ENCODE peak calls at places on chromosomes 12 and 14, in six cellular contexts. X is GM23248; R is CD8-positive, alpha-beta T cell; Y is A673; K is lower lobe of right lung; Z is heart left ventricle. M is an unnamed sample. For H3K36me3, the result is how much of the 10 kb centered on the place peaks cover.

GRCh38 chr12:20058068-20058467 is 310.3 kb upstream of the PDE3A start:
- DNase-seq in X (no peak), R (no peak), Y (no peak), K (no peak), Z (no peak), M (no peak)

GRCh38 chr14:52049721-52050588 is 18.9 kb downstream of the NID2 start:
- DNase-seq in X (no peak), R (no peak), Y (no peak), K (no peak), Z (no peak), M (no peak)

GRCh38 chr12:69600804-69601203 is 9.9 kb downstream of the LRRC10 start:
- DNase-seq in X (no peak), R (no peak), Y (no peak), K (no peak), Z (no peak), M (no peak)

GRCh38 chr14:85572845-85573244 is 42.9 kb downstream of the FLRT2 start:
- DNase-seq in X (peak), R (no peak), Y (peak), K (no peak), Z (no peak), M (no peak)

GRCh38 chr14:79514700-79515099 is 696.6 kb downstream of the DIO2 start:
- DNase-seq in X (peak), R (no peak), Y (no peak), K (no peak), Z (no peak), M (no peak)

GRCh38 chr12:30437616-30438015 is 258.1 kb downstream of the IPO8 start:
- DNase-seq in X (no peak), R (no peak), Y (no peak), K (no peak), Z (no peak), M (no peak)

GRCh38 chr14:44895716-44896115 is 66.0 kb downstream of the KLHL28 start:
- DNase-seq in X (peak), R (no peak), Y (no peak), K (no peak), Z (no peak), M (no peak)

GRCh38 chr12:53078425-53079225 is 565 bp downstream of the SPRYD3 start:
- DNase-seq in X (peak), R (peak), Y (peak), K (no peak), Z (no peak), M (no peak)

GRCh38 chr14:91105673-91106072 is 8.2 kb upstream of the DGLUCY start:
- DNase-seq in X (no peak), R (no peak), Y (no peak), K (no peak), Z (no peak), M (no peak)

GRCh38 chr12:95217377-95218163 is at the start of the genes FGD6 and VEZT:
- DNase-seq in X (peak), R (peak), Y (peak), K (peak), Z (peak), M (peak)

GRCh38 chr14:52351191-52351560 is 37.1 kb downstream of the PTGER2 start:
- DNase-seq in X (peak), R (no peak), Y (no peak), K (no peak), Z (no peak), M (no peak)

GRCh38 chr12:62131153-62131552 is 129.1 kb upstream of the USP15 start:
- DNase-seq in X (no peak), R (no peak), Y (no peak), K (peak), Z (no peak), M (no peak)

GRCh38 chr12:39605996-39606395 is 13.6 kb downstream of the ABCD2 start:
- DNase-seq in X (no peak), R (no peak), Y (no peak), K (no peak), Z (no peak), M (no peak)

GRCh38 chr12:108822458-108823205 is 34.8 kb downstream of the SSH1 start:
- DNase-seq in X (no peak), R (no peak), Y (no peak), K (no peak), Z (no peak), M (no peak)

GRCh38 chr12:127230843-127231260 is 1036.1 kb upstream of the TMEM132C start:
- DNase-seq in X (peak), R (no peak), Y (peak), K (no peak), Z (no peak), M (no peak)

GRCh38 chr14:74954232-74954946 is 1.0 kb downstream of the PGF start:
- DNase-seq in X (no peak), R (no peak), Y (peak), K (no peak), Z (no peak), M (peak)
- H3K4me3 ChIP-seq in X (no peak), R (no peak), Y (peak), K (peak), Z (peak), M (no peak)

DNA sequence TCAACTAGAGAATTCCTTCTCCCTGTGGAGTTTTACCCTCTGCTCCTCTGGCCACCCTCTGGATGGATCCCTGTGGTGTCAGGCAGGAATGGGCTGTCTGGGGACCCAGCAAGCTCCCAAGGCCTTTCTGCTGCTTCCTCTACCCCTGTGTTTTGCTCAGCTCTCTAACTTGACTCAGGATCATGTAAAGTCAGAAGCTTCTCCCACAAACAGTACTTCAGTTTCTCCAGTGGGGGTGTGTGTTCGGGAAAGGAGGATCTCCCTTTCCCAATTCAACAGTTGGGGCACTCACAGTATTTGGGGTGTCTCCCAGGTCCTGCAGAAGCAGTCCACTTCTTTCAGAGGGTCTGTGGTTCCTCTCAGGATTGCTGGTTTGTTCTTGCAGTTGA is 162.4 kb upstream of the NUDT4 start:
- DNase-seq in X (no peak), R (no peak), Y (no peak), K (no peak), Z (no peak), M (no peak)
- H3K36me3 ChIP-seq in X (under half), R (under half), Y (under half), K (under half), Z (under half), M (under half)

DNA sequence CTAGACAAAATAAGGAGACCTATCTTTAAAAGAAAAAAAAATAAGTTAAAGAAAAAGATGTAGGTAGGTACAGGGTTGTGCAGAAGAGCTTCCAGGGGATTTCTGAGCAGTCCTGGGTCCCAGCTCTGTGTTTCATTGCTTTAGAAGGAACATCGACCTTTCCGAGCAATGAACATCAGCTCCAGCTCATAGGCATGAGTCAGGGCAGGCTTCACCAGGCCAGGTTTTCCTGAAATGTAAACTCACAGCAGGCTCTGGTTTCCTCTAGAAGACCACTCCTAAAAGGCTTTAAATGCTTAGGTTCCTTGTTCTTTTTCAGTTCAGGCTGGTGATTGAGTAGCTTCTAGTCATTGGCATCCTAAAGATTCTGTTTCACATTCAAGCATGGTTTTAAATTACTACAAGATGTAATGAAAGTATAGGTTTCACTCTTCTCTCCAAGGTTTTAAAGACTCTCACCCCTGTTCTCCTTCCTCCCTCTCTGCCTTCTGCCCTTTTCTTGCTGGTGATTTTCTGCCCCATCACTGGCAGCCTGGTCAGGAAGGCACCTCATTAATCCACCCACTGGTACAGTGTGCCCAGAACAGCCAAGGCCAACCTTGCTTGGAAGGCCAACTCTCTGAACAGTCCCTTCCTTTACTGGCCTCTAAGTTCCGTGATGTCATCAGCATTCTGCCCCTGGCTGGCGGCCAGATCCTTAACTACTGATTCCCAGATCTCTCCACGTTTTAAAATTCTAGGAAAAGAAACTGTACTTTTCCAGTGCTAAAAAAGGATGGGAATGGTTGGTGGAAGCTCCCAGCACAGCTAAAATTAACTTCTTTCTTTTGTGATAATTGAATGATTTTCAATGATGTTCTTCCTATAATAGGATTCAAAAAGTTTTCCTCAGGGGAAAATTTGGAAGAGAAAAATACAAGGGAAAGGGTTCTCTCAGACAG is 109.4 kb upstream of the HIF1A start:
- DNase-seq in X (peak), R (no peak), Y (peak), K (no peak), Z (peak), M (peak)
- H3K27ac ChIP-seq in X (peak), R (no peak), Y (no peak), K (peak), Z (peak), M (peak)

DNA sequence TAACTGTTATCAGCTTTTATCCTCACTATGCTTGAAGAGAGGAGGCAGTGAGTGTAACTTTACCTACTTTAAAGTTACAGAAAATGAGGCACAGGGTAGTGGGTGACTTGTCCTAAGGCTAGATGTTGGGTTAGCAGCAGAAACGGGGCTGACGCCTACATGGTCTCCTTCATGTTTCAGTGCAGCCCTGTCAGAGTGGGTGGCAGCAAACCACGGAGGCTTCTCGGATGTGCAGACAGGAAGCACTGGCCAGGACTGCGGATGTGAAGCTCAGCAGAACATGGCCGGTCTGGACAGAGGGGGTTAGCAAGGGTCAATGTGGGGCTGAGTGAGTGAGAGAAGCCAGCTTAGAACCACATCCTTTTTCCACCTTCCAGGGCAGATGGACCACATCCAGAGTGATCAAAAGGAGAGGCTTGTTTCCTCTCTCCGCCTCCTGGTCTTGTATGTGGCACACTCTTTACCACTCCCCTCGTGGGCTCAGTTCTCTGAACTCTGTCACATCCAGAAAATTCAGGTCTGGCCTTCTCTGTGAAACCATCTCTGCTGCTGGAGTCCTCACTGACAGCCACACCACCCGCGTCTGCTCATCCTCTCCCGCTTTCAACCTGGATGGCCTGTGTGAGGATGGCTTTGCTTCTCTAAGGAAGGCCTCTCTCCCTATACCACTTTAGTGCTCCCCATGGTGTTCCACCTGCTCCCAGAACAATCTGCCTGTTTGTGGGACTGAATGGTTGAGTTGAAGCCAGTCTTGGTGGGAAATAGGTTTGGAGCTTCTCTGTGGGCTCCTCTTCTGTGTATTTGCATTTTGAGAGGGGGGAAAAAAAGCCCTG is 14.1 kb downstream of the SUSD6 start:
- DNase-seq in X (no peak), R (peak), Y (no peak), K (peak), Z (peak), M (peak)
- H3K4me3 ChIP-seq in X (no peak), R (peak), Y (no peak), K (no peak), Z (no peak), M (no peak)

GRCh38 chr14:31170411-31170810 is 37.2 kb downstream of the HECTD1 start:
- DNase-seq in X (peak), R (no peak), Y (no peak), K (no peak), Z (no peak), M (no peak)

GRCh38 chr14:31172084-31172483 is 35.5 kb downstream of the HECTD1 start:
- DNase-seq in X (peak), R (no peak), Y (no peak), K (no peak), Z (no peak), M (no peak)

GRCh38 chr14:31169877-31170276 is 37.7 kb downstream of the HECTD1 start:
- DNase-seq in X (no peak), R (no peak), Y (no peak), K (no peak), Z (no peak), M (no peak)

GRCh38 chr14:31174433-31174832 is 33.2 kb downstream of the HECTD1 start:
- DNase-seq in X (no peak), R (no peak), Y (no peak), K (no peak), Z (no peak), M (no peak)

GRCh38 chr14:31173120-31173837 is 34.3 kb downstream of the HECTD1 start:
- DNase-seq in X (no peak), R (no peak), Y (no peak), K (no peak), Z (no peak), M (no peak)
- H3K36me3 ChIP-seq in X (under half), R (under half), Y (half or more), K (half or more), Z (half or more), M (under half)

GRCh38 chr12:10212623-10213131 is at the start of gene GABARAPL1:
- DNase-seq in X (peak), R (peak), Y (peak), K (peak), Z (peak), M (peak)

GRCh38 chr12:10215451-10215850 is 2.8 kb downstream of the GABARAPL1 start:
- DNase-seq in X (no peak), R (no peak), Y (no peak), K (no peak), Z (no peak), M (no peak)

GRCh38 chr12:10213168-10214130 is 772 bp downstream of the GABARAPL1 start:
- DNase-seq in X (peak), R (peak), Y (peak), K (peak), Z (peak), M (peak)

GRCh38 chr12:10214877-10215267 is 2.2 kb downstream of the GABARAPL1 start:
- DNase-seq in X (no peak), R (no peak), Y (no peak), K (no peak), Z (no peak), M (no peak)

DNA sequence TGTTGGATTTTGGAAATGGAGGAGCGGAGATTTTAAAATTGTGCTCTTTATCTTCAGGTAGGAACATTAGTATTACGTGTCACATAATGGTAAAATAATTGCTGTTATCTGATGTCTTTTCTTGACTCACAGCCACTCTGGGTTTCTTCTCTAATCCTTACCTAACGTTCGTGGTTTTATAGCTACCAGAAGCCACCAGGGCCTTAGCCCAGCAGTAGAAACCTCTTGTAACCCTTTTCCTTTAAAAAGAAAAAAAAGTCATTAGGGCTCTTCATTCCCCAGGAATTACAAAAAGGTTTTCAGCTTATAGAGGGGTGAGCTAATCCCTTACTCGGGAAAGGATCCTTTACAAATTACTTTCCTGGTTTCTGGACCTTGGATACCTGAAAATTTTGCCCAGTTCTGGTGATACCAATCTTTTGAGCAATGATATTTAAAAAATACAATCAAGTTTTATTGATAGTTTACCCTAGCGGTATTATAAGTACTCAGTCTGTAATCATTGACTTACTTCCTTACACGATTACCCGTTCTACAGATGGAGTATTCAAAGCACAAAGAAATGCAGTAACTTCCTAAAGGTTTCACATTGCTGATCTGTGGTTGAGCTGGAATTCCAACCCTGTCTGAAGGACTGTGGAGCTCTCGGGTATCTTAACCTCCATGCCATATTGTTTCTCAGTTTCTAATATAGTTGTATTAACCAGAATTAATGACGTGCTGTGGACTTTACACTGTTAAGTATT is 1.6 kb downstream of the GABARAPL1 start:
- DNase-seq in X (peak), R (no peak), Y (peak), K (no peak), Z (no peak), M (no peak)
- H3K27ac ChIP-seq in X (peak), R (peak), Y (peak), K (peak), Z (peak), M (peak)

DNA sequence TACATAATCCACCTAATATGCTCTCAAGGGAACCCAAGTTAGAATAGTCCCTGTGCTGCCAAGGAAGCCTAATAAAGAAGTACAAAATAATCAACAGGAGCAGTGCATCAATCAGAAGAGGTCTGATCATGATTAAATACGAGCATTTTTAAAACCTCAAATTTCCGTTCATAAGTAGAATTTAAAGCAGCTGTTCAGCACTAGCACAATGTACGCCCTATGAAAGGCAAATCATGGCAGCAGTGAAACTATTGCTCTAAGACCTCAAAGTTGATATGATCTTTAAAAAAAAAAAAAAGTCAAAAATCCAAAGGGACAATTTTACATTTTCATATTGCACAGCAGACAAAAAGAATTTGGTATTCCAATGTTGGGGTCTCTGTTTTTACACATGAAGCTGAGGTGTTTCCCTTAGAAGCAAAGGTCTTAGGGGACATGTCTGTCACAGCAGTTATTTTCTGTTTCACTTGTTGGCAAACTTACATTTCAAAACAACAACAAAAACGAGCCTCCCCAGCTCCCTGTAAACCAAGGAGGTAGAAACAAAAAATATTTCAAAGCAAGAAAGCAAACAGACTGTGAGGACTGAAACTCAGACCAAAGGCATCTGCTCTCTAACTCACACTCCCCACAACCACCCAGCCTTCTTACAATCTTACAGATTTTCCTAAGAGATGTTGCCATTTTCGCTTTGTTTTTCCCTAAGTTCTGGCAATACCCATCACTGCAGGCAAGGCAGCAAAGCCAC is 28.2 kb downstream of the SOX5 start:
- DNase-seq in X (no peak), R (no peak), Y (no peak), K (no peak), Z (no peak), M (no peak)
- H3K4me3 ChIP-seq in X (no peak), R (no peak), Y (no peak), K (no peak), Z (no peak), M (peak)

GRCh38 chr12:122988036-122988435 is 7.6 kb downstream of the ARL6IP4 start:
- DNase-seq in X (no peak), R (no peak), Y (no peak), K (no peak), Z (no peak), M (no peak)
- H3K36me3 ChIP-seq in X (under half), R (under half), Y (under half), K (half or more), Z (half or more), M (under half)

DNA sequence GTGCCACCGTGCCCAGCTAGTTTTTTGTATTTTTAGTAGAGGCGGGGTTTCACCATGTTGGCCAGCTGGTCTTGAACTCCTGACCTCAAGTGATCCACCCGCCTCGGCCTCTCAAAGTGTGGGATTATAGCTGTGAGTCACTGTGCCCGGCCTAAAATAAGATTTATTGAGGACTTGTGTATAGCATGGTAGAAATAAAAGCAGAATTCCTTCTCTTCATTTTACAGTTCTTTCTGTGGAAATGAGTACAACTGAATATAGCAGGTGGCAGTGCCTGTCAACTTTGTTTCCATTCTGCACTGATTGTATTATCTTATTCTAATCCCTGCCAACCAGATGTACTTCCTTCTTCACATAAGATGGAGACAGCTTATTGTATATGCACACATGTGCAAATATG is 41.0 kb downstream of the DIP2B start:
- DNase-seq in X (peak), R (no peak), Y (peak), K (no peak), Z (no peak), M (no peak)
- H3K27ac ChIP-seq in X (no peak), R (no peak), Y (peak), K (no peak), Z (no peak), M (no peak)

M was measured in aorta.